ENCODE peak calls at places on chromosomes 2 and 18, in five cellular contexts. M is Kasumi-1; X is GM12878; F is GM06990; U is activated T-helper 1 cell treated with anti-CD3 and anti-CD28 coated beads, Interleukin-12 subunit alpha, Interleukin-12 subunit beta, Interleukin-2, Interleukin-4 antibody, amounts not matched to agents 30 ng/mL and 10 ng/mL and 1 ng/mL, durations not matched to agents 14 hours and 24 hours and 36 hours. T is an unnamed sample.

GRCh38 chr2:19868705-19869550 is 32.9 kb downstream of the TTC32 start:
- DNase-seq in M (no peak), X (no peak), F (peak), U (peak), T (peak)

GRCh38 chr2:63300835-63301234 is 250.2 kb downstream of the OTX1 start:
- DNase-seq in M (no peak), X (no peak), F (no peak), U (no peak), T (no peak)

GRCh38 chr18:28112056-28112470 is 64.9 kb downstream of the CDH2 start:
- DNase-seq in M (no peak), X (no peak), F (no peak), U (no peak), T (no peak)

GRCh38 chr2:37061770-37062169 is 22.4 kb downstream of the HEATR5B start:
- DNase-seq in M (no peak), X (no peak), F (no peak), U (no peak), T (no peak)

GRCh38 chr2:191318037-191318728 is 73.0 kb downstream of the MYO1B start:
- DNase-seq in M (no peak), X (no peak), F (no peak), U (no peak), T (no peak)

GRCh38 chr2:170873035-170873692 is 55.9 kb upstream of the GORASP2 start:
- DNase-seq in M (peak), X (peak), F (peak), U (peak), T (peak)

GRCh38 chr18:53025247-53025646 is 685.2 kb downstream of the DCC start:
- DNase-seq in M (no peak), X (no peak), F (no peak), U (no peak), T (no peak)

GRCh38 chr2:211755187-211755586 is 783.4 kb downstream of the ERBB4 start:
- DNase-seq in M (no peak), X (no peak), F (no peak), U (no peak), T (no peak)

GRCh38 chr2:220034356-220035121 is 407.1 kb downstream of the SLC4A3 start:
- DNase-seq in M (no peak), X (no peak), F (no peak), U (no peak), T (no peak)